ENCODE peak calls at places on chromosome 3, in seven cellular contexts. H is stomach, L is OCI-LY7, U is mammary epithelial cell, P is IMR-90, W is sigmoid colon, O is neural progenitor cell. A is an unnamed sample. For H3K36me3, the result is how much of the 10 kb centered on the place peaks cover.

GRCh38 chr3:155202626-155203025 is 90.9 kb downstream of the STRIT1 start:
- DNase-seq in P (peak), W (no peak), O (no peak), U (no peak), L (no peak), H (no peak), A (no peak)

GRCh38 chr3:72574144-72574543 is 274.1 kb downstream of the SHQ1 start:
- DNase-seq in W (no peak), P (no peak), U (no peak), L (no peak), O (no peak), H (no peak), A (peak)

GRCh38 chr3:124812291-124813265 is 74.6 kb downstream of the ITGB5 start:
- DNase-seq in P (peak), L (no peak), W (peak), H (peak), U (peak), O (no peak), A (peak)

GRCh38 chr3:177827517-177828249 is 630.4 kb upstream of the TBL1XR1 start:
- DNase-seq in P (peak), H (no peak), O (no peak), W (no peak), U (peak), L (no peak), A (no peak)

GRCh38 chr3:120102674-120103073 is 8.4 kb upstream of the GSK3B start:
- DNase-seq in H (peak), L (no peak), P (no peak), W (no peak), U (peak), O (no peak), A (no peak)

GRCh38 chr3:97970131-97970530 is 2.1 kb downstream of the RIOX2 start:
- DNase-seq in W (no peak), L (no peak), U (no peak), H (no peak), O (no peak), P (no peak), A (no peak)

GRCh38 chr3:15491143-15491542 is 30.4 kb downstream of the COLQ start:
- DNase-seq in P (no peak), U (no peak), W (no peak), H (no peak), L (no peak), O (no peak), A (no peak)

GRCh38 chr3:87145553-87145952 is 81.6 kb upstream of the CHMP2B start:
- DNase-seq in W (no peak), U (peak), L (peak), P (peak), O (peak), H (no peak), A (peak)

GRCh38 chr3:59374091-59374490 is 324.3 kb upstream of the CFAP20DC start:
- DNase-seq in O (no peak), U (no peak), W (no peak), P (no peak), H (no peak), L (no peak), A (no peak)

GRCh38 chr3:117665311-117665710 is 955.7 kb downstream of the TUSC7 start:
- DNase-seq in P (no peak), W (no peak), L (no peak), U (no peak), O (no peak), H (peak), A (no peak)

GRCh38 chr3:159821148-159821547 is 167.5 kb upstream of the IL12A start:
- DNase-seq in L (no peak), P (no peak), W (no peak), U (peak), O (no peak), H (no peak), A (no peak)

GRCh38 chr3:52093751-52094525 is 37.6 kb upstream of the DUSP7 start:
- DNase-seq in U (no peak), W (peak), O (no peak), P (peak), L (no peak), H (no peak), A (peak)

GRCh38 chr3:46946856-46947544 is 29.5 kb downstream of the CCDC12 start:
- DNase-seq in P (peak), H (peak), O (no peak), W (no peak), L (no peak), U (peak), A (no peak)

GRCh38 chr3:172542999-172543398 is 19.8 kb upstream of the TNFSF10 start:
- DNase-seq in U (no peak), P (no peak), H (no peak), W (no peak), O (no peak), L (no peak), A (no peak)

GRCh38 chr3:190382082-190382481 is 5.9 kb upstream of the CLDN16 start:
- DNase-seq in O (no peak), H (no peak), U (peak), L (no peak), W (no peak), P (peak), A (no peak)

GRCh38 chr3:136612512-136612911 is 139.7 kb downstream of the STAG1 start:
- DNase-seq in P (peak), U (no peak), H (no peak), L (no peak), O (no peak), W (no peak), A (no peak)

GRCh38 chr3:46276497-46277099 is 34.3 kb downstream of the CCR3 start:
- DNase-seq in L (peak), W (peak), O (peak), P (no peak), U (peak), H (peak), A (peak)

GRCh38 chr3:148021400-148021799 is 612.2 kb downstream of the ZIC1 start:
- DNase-seq in W (no peak), H (no peak), L (no peak), P (no peak), U (no peak), O (no peak), A (no peak)

GRCh38 chr3:122893754-122894668 is 99.1 kb downstream of the SLC49A4 start:
- DNase-seq in H (no peak), U (peak), O (no peak), W (no peak), P (peak), L (no peak), A (peak)

GRCh38 chr3:127799476-127800222 is 22.7 kb downstream of the MGLL start:
- DNase-seq in O (no peak), W (no peak), L (no peak), P (peak), U (peak), H (no peak), A (no peak)

GRCh38 chr3:25441234-25441856 is 13.3 kb downstream of the RARB start:
- DNase-seq in U (no peak), O (peak), L (peak), W (no peak), H (no peak), P (no peak), A (peak)

GRCh38 chr3:102180291-102180931 is 254.4 kb upstream of the ZPLD1 start:
- DNase-seq in H (no peak), O (no peak), L (no peak), W (no peak), U (no peak), P (peak), A (peak)

GRCh38 chr3:131107637-131108433 is 81.2 kb downstream of the NEK11 start:
- DNase-seq in O (no peak), P (no peak), W (no peak), H (no peak), L (no peak), U (no peak), A (no peak)

GRCh38 chr3:48652923-48653715 is 9.6 kb downstream of the CELSR3 start:
- DNase-seq in P (no peak), U (no peak), W (no peak), H (no peak), O (no peak), L (peak), A (no peak)

GRCh38 chr3:66638717-66639116 is 137.9 kb upstream of the LRIG1 start:
- DNase-seq in H (no peak), U (peak), O (peak), L (peak), W (no peak), P (no peak), A (no peak)

GRCh38 chr3:78993375-78993774 is 774.4 kb downstream of the ROBO1 start:
- DNase-seq in L (no peak), W (no peak), H (no peak), O (no peak), P (no peak), U (no peak), A (no peak)

GRCh38 chr3:124941729-124942128 is 7.2 kb upstream of the MUC13 start:
- DNase-seq in H (no peak), U (no peak), W (no peak), P (no peak), L (no peak), O (no peak), A (no peak)

GRCh38 chr3:108380128-108380795 is 83.9 kb downstream of the HHLA2 start:
- DNase-seq in O (no peak), W (no peak), P (no peak), U (no peak), H (no peak), L (no peak), A (no peak)

GRCh38 chr3:60304103-60304502 is 947.1 kb downstream of the FHIT start:
- DNase-seq in L (no peak), O (no peak), H (no peak), W (no peak), P (peak), U (no peak), A (no peak)

GRCh38 chr3:124780767-124781485 is 50.7 kb downstream of the UMPS start:
- DNase-seq in P (peak), U (no peak), W (peak), L (no peak), O (peak), H (no peak), A (peak)

GRCh38 chr3:53796161-53796560 is 50.1 kb downstream of the CHDH start:
- DNase-seq in L (no peak), O (peak), H (peak), W (no peak), U (no peak), P (no peak), A (no peak)

GRCh38 chr3:23153034-23153433 is 50.1 kb upstream of the UBE2E2 start:
- DNase-seq in P (no peak), H (no peak), O (no peak), U (no peak), L (no peak), W (no peak), A (no peak)

GRCh38 chr3:58084166-58084565 is 75.9 kb downstream of the FLNB start:
- DNase-seq in H (no peak), W (no peak), O (no peak), U (no peak), L (no peak), P (peak), A (no peak)
- H3K36me3 ChIP-seq in H (under half), W (under half), O (under half), U (half or more), L (under half), P (under half), A (under half)

GRCh38 chr3:55330756-55331155 is 156.3 kb downstream of the WNT5A start:
- DNase-seq in H (no peak), L (no peak), P (peak), W (no peak), U (no peak), O (no peak), A (no peak)
- H3K27ac ChIP-seq in H (no peak), L (no peak), P (peak), W (no peak), U (no peak), O (no peak), A (no peak)

GRCh38 chr3:207973-208372 is 11.4 kb downstream of the CHL1 start:
- DNase-seq in P (no peak), H (no peak), W (no peak), O (no peak), L (no peak), U (no peak), A (no peak)

GRCh38 chr3:217436-217835 is 20.9 kb downstream of the CHL1 start:
- DNase-seq in P (no peak), O (no peak), W (no peak), U (no peak), H (no peak), L (no peak), A (no peak)

GRCh38 chr3:210649-211048 is 14.1 kb downstream of the CHL1 start:
- DNase-seq in L (no peak), U (no peak), O (no peak), W (no peak), P (no peak), H (no peak), A (no peak)

GRCh38 chr3:217948-218347 is 21.4 kb downstream of the CHL1 start:
- DNase-seq in H (no peak), U (no peak), O (no peak), W (no peak), P (no peak), L (no peak), A (no peak)

GRCh38 chr3:212432-212831 is 15.9 kb downstream of the CHL1 start:
- DNase-seq in U (no peak), W (no peak), H (no peak), L (no peak), P (no peak), O (no peak), A (no peak)
- H3K4me3 ChIP-seq in U (no peak), W (no peak), H (no peak), L (no peak), P (no peak), O (no peak), A (no peak)

DNA sequence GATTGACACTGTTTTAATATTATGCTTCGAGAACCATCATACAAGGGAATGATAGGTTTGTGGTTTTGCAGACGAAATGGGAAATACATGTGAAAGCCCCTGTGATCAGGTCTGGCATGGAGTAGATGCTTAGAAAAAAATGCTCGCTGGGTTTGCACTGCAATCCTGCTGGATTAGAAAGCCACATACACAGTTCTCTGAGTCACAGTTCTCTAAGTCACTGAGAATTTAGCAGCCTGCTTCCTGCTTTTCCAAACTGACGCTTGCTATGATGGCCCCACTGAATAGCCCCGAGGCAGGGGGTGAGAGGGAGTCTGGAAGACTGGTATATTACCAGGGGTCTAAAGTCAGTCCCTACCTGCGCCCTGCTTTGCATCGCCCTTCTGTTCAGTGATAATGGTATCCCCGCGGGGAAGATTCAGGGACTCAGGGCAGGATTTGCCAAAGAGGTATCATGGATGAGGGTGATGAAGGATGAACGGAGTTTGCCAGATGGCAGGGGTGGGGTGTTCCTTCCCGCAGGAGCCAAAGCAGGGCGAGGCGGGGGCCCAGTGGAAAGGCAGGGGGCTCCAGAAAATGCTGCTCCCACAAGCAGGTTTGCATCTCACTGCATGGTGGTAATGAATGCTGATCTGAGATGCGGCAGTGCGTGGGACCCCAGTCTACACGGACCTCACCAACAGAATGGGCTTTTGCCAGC is 82.3 kb downstream of the IQSEC1 start:
- DNase-seq in W (no peak), U (peak), O (no peak), H (no peak), L (no peak), P (peak), A (peak)
- H3K36me3 ChIP-seq in W (under half), U (under half), O (under half), H (under half), L (under half), P (under half), A (under half)

DNA sequence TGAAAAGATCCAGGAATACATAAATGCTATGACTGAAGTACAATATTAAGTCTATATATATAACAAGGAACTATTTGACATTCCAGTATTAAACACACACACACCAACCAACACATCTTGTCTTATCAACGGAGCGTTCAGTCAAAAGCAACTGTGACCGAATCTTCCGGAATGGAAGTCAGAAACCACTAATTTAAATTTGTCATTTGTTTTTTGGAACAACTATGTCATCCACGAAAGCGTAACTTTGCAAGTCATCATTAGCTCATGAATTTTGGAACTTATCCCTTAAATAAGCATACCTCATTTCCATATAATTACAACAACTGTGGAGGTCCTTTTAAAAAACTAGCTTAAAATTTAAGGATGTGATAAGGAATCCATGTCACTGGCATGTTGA is 5.0 kb downstream of the ZNF385D start:
- DNase-seq in O (no peak), H (no peak), P (peak), U (no peak), W (no peak), L (no peak), A (no peak)
- H3K27ac ChIP-seq in O (no peak), H (no peak), P (no peak), U (no peak), W (no peak), L (no peak), A (no peak)

DNA sequence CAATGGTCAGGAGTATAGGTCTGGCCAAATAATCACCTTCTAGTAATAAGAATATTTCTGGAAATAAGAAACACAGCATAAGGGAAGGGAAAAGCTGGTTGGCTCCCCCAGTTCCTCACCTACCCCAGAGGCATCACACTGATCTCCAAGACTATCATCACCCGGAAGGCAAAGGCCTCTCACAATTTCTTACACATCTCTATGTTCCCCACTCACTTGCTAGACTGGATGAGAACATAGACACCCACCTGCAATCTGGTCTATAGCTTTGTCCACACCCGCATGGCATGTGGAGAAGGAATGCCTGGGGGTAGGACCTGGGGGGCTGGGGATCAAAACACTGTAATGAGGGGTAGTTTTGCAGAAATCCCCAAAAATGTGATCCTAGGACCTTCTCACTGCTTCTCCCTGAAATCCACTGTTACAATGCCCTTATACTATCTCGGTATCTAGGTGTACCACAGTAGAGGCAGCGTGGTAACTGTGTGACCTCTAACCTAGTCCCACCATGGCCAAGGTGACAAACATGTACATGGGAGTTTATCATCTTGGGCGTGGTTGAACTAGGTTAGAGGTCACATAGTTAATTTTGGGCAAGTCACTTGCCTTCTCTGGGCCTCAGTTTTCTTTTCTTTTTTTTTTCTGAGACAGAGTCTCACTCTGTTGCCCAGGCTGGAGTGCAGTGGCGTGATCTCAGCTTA is 29.5 kb upstream of the NRROS start:
- DNase-seq in H (no peak), L (no peak), P (no peak), W (no peak), U (no peak), O (no peak), A (no peak)
- H3K4me3 ChIP-seq in H (no peak), L (no peak), P (no peak), W (no peak), U (no peak), O (no peak), A (no peak)

DNA sequence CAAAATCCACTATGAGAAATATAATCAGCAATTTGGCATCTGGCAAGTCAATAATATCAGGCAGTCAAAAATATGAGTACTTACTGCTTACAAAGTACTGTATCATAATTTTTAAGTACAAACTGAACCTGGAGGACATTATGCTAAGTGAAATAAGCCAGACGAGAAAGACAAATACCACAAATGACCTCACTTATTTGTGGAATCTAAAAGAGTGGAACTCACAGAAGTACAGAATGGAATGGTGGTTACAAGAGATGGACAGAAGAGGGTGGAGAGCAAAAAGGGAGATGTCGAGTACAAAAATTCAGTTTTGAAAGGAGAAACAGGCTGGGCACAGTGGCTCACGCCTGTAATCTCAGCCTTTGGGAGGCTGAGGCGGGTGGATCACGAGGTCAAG is 12.4 kb downstream of the PCYT1A start:
- DNase-seq in W (no peak), P (no peak), O (no peak), H (no peak), U (no peak), L (no peak), A (no peak)
- H3K36me3 ChIP-seq in W (under half), P (under half), O (under half), H (under half), U (under half), L (under half), A (under half)

GRCh38 chr3:42500091-42500490 is 2.4 kb upstream of the VIPR1 start:
- DNase-seq in P (no peak), U (no peak), O (no peak), W (peak), L (no peak), H (peak), A (no peak)
- H3K27ac ChIP-seq in P (no peak), U (no peak), O (no peak), W (no peak), L (no peak), H (no peak), A (no peak)

GRCh38 chr3:186342197-186342596 is 19.8 kb downstream of the DGKG start:
- DNase-seq in U (no peak), H (no peak), W (no peak), O (no peak), L (no peak), P (no peak), A (no peak)
- H3K4me3 ChIP-seq in U (no peak), H (no peak), W (no peak), O (no peak), L (no peak), P (no peak), A (no peak)

GRCh38 chr3:38478901-38479300 is 17.2 kb upstream of the EXOG start:
- DNase-seq in U (no peak), L (no peak), W (no peak), P (no peak), O (no peak), H (no peak), A (no peak)
- H3K36me3 ChIP-seq in U (under half), L (under half), W (under half), P (under half), O (under half), H (under half), A (under half)